ENCODE peak calls at places on chromosomes 1 and 21, in six cellular contexts. T, C, Q, D, Y and G are unnamed samples.

GRCh38 chr1:7267493-7267892 is 482.2 kb downstream of the CAMTA1 start:
- DNase-seq in T (peak; percentile 95), C (no peak), Q (peak; percentile 54), D (peak; percentile 60), Y (peak; percentile 42), G (no peak)

GRCh38 chr1:184386271-184387068 is at the start of gene C1orf21:
- DNase-seq in T (peak; percentile 84), C (peak; percentile 94), Q (peak; percentile 35), D (peak; percentile 95), Y (peak; percentile 93), G (peak; percentile 89)

GRCh38 chr1:9473032-9473792 is 66.1 kb upstream of the SLC25A33 start:
- DNase-seq in T (peak; percentile 95), C (no peak), Q (peak; percentile 63), D (peak; percentile 91), Y (peak; percentile 98), G (peak; percentile 88)

GRCh38 chr1:50570064-50570463 is 146.8 kb upstream of the DMRTA2 start:
- DNase-seq in T (peak; percentile 58), C (peak; percentile 65), Q (no peak), D (peak; percentile 31), Y (no peak), G (no peak)

GRCh38 chr1:119061700-119062099 is 73.6 kb upstream of the TBX15 start:
- DNase-seq in T (no peak), C (no peak), Q (no peak), D (no peak), Y (no peak), G (no peak)

GRCh38 chr21:35488941-35489340 is 439.8 kb upstream of the RUNX1 start:
- DNase-seq in T (no peak), C (no peak), Q (no peak), D (no peak), Y (no peak), G (no peak)

GRCh38 chr1:51558375-51558924 is 39.4 kb upstream of the EPS15 start:
- DNase-seq in T (peak; percentile 47), C (no peak), Q (peak; percentile 34), D (no peak), Y (peak; percentile 92), G (peak; percentile 59)

GRCh38 chr1:198605426-198605825 is 33.4 kb upstream of the PTPRC start:
- DNase-seq in T (no peak), C (no peak), Q (no peak), D (no peak), Y (no peak), G (no peak)

GRCh38 chr1:106515375-106515774 is 541.1 kb upstream of the PRMT6 start:
- DNase-seq in T (no peak), C (no peak), Q (no peak), D (no peak), Y (no peak), G (no peak)

GRCh38 chr1:198879711-198880306 is 241.0 kb downstream of the PTPRC start:
- DNase-seq in T (no peak), C (no peak), Q (no peak), D (no peak), Y (peak; percentile 9), G (no peak)

GRCh38 chr1:117623698-117624097 is 17.9 kb downstream of the TENT5C start:
- DNase-seq in T (no peak), C (no peak), Q (no peak), D (no peak), Y (no peak), G (no peak)

GRCh38 chr1:151213560-151213959 is 15.2 kb downstream of the PIP5K1A start:
- DNase-seq in T (no peak), C (no peak), Q (no peak), D (no peak), Y (no peak), G (no peak)

GRCh38 chr1:201585099-201585498 is 46.2 kb downstream of the NAV1 start:
- DNase-seq in T (peak; percentile 51), C (no peak), Q (no peak), D (no peak), Y (peak; percentile 79), G (peak; percentile 76)

GRCh38 chr1:63868220-63868897 is 94.5 kb downstream of the ROR1 start:
- DNase-seq in T (peak; percentile 55), C (no peak), Q (no peak), D (no peak), Y (peak; percentile 57), G (no peak)

GRCh38 chr1:223712184-223712855 is at the start of gene CAPN2:
- DNase-seq in T (peak; percentile 86), C (peak; percentile 73), Q (no peak), D (peak; percentile 96), Y (peak; percentile 98), G (peak; percentile 88)

GRCh38 chr1:79128726-79129125 is 122.2 kb upstream of the ADGRL4 start:
- DNase-seq in T (peak; percentile 93), C (no peak), Q (peak; percentile 7), D (no peak), Y (peak; percentile 71), G (peak; percentile 80)

GRCh38 chr1:53025034-53025777 is 36.8 kb upstream of the PODN start:
- DNase-seq in T (peak; percentile 87), C (no peak), Q (no peak), D (peak; percentile 72), Y (peak; percentile 88), G (peak; percentile 69)

GRCh38 chr1:225883616-225884265 is 1.6 kb upstream of the TMEM63A start:
- DNase-seq in T (no peak), C (no peak), Q (no peak), D (no peak), Y (no peak), G (no peak)

GRCh38 chr1:209207701-209208286 is 375.7 kb upstream of the CAMK1G start:
- DNase-seq in T (peak; percentile 45), C (peak; percentile 76), Q (peak; percentile 25), D (peak; percentile 87), Y (peak; percentile 88), G (peak; percentile 66)

GRCh38 chr1:169623132-169623926 is 6.6 kb downstream of the SELP start:
- DNase-seq in T (no peak), C (no peak), Q (no peak), D (no peak), Y (no peak), G (no peak)

GRCh38 chr1:145956776-145957442 is 908 bp downstream of the LIX1L start:
- DNase-seq in T (peak; percentile 38), C (no peak), Q (no peak), D (peak; percentile 28), Y (peak; percentile 61), G (peak; percentile 48)
- H3K4me3 ChIP-seq in T (peak overlapping the region; percentile 68), C (peak overlapping the region; percentile 46), Q (peak overlapping the region; percentile 55), D (peak overlapping the region; percentile 60), Y (peak overlapping the region; percentile 80), G (peak overlapping the region; percentile 70)

GRCh38 chr1:27574871-27575831 is 28.8 kb downstream of the AHDC1 start:
- DNase-seq in T (peak; percentile 85), C (no peak), Q (no peak), D (peak; percentile 88), Y (peak; percentile 94), G (peak; percentile 87)
- H3K4me3 ChIP-seq in T (peak overlapping the region; percentile 30), C (no peak overlapping the region), Q (peak overlapping the region; percentile 28), D (peak overlapping the region; percentile 10), Y (peak overlapping the region; percentile 63), G (peak overlapping the region; percentile 43)

GRCh38 chr21:20997633-20998455 is at the start of gene NCAM2:
- DNase-seq in T (peak; percentile 76), C (peak; percentile 81), Q (no peak), D (peak; percentile 89), Y (peak; percentile 82), G (peak; percentile 87)

GRCh38 chr21:20997308-20997632 is 939 bp upstream of the NCAM2 start:
- DNase-seq in T (no peak), C (no peak), Q (no peak), D (peak; percentile 11), Y (no peak), G (no peak)

GRCh38 chr21:20999567-21000169 is 1.5 kb downstream of the NCAM2 start:
- DNase-seq in T (peak; percentile 49), C (peak; percentile 59), Q (no peak), D (peak; percentile 58), Y (peak; percentile 50), G (peak; percentile 38)

GRCh38 chr21:20998456-20998789 is 214 bp downstream of the NCAM2 start:
- DNase-seq in T (no peak), C (no peak), Q (no peak), D (no peak), Y (no peak), G (no peak)

GRCh38 chr21:20998886-20999285 is 677 bp downstream of the NCAM2 start:
- DNase-seq in T (no peak), C (no peak), Q (no peak), D (no peak), Y (peak; percentile 1), G (no peak)
- H3K4me3 ChIP-seq in T (peak overlapping the region; percentile 85), C (peak overlapping the region; percentile 38), Q (no peak overlapping the region), D (peak overlapping the region; percentile 53), Y (peak overlapping the region; percentile 79), G (peak overlapping the region; percentile 66)

GRCh38 chr1:153357076-153357852 is 390 bp upstream of the S100A9 start:
- DNase-seq in T (no peak), C (no peak), Q (no peak), D (no peak), Y (no peak), G (no peak)
- H3K4me3 ChIP-seq in T (no peak overlapping the region), C (no peak overlapping the region), Q (no peak overlapping the region), D (no peak overlapping the region), Y (no peak overlapping the region), G (no peak overlapping the region)